ENCODE peak calls at places on chromosomes 7 and 10, in seven cellular contexts. One of them, this sample, is unnamed.

GRCh38 chr7:99267530-99268360 is 4.9 kb upstream of the MYH16 start:
- DNase-seq in AML-193: no peak
- DNase-seq in CD4-positive, CD25-positive, alpha-beta regulatory T cell: no peak
- DNase-seq in NCI-H2081: no peak
- DNase-seq in naive thymus-derived CD8-positive, alpha-beta T cell: no peak
- DNase-seq in activated naive CD8-positive, alpha-beta T cell treated with anti-CD3 and anti-CD28 coated beads, Interleukin-2, amount 10 ng/mL, durations not matched to agents 7 days and 5 days: no peak
- DNase-seq in cardiac muscle cell: peak
- DNase-seq in this sample: no peak

GRCh38 chr10:70652761-70653657 is 19.3 kb upstream of the ADAMTS14 start:
- DNase-seq in AML-193: no peak
- DNase-seq in CD4-positive, CD25-positive, alpha-beta regulatory T cell: no peak
- DNase-seq in NCI-H2081: no peak
- DNase-seq in naive thymus-derived CD8-positive, alpha-beta T cell: no peak
- DNase-seq in activated naive CD8-positive, alpha-beta T cell treated with anti-CD3 and anti-CD28 coated beads, Interleukin-2, amount 10 ng/mL, durations not matched to agents 7 days and 5 days: no peak
- DNase-seq in cardiac muscle cell: peak
- DNase-seq in this sample: no peak

GRCh38 chr10:71946700-71947099 is 17.5 kb upstream of the CHST3 start:
- DNase-seq in AML-193: no peak
- DNase-seq in CD4-positive, CD25-positive, alpha-beta regulatory T cell: no peak
- DNase-seq in NCI-H2081: no peak
- DNase-seq in naive thymus-derived CD8-positive, alpha-beta T cell: no peak
- DNase-seq in activated naive CD8-positive, alpha-beta T cell treated with anti-CD3 and anti-CD28 coated beads, Interleukin-2, amount 10 ng/mL, durations not matched to agents 7 days and 5 days: no peak
- DNase-seq in cardiac muscle cell: no peak
- DNase-seq in this sample: no peak

GRCh38 chr10:88221616-88222015 is 358.2 kb downstream of the PTEN start:
- DNase-seq in AML-193: no peak
- DNase-seq in CD4-positive, CD25-positive, alpha-beta regulatory T cell: no peak
- DNase-seq in NCI-H2081: no peak
- DNase-seq in naive thymus-derived CD8-positive, alpha-beta T cell: no peak
- DNase-seq in activated naive CD8-positive, alpha-beta T cell treated with anti-CD3 and anti-CD28 coated beads, Interleukin-2, amount 10 ng/mL, durations not matched to agents 7 days and 5 days: no peak
- DNase-seq in cardiac muscle cell: no peak
- DNase-seq in this sample: no peak

GRCh38 chr10:80122110-80122710 is 10.3 kb upstream of the PLAC9 start:
- DNase-seq in AML-193: no peak
- DNase-seq in CD4-positive, CD25-positive, alpha-beta regulatory T cell: no peak
- DNase-seq in NCI-H2081: no peak
- DNase-seq in naive thymus-derived CD8-positive, alpha-beta T cell: no peak
- DNase-seq in activated naive CD8-positive, alpha-beta T cell treated with anti-CD3 and anti-CD28 coated beads, Interleukin-2, amount 10 ng/mL, durations not matched to agents 7 days and 5 days: no peak
- DNase-seq in cardiac muscle cell: no peak
- DNase-seq in this sample: no peak

GRCh38 chr10:128268015-128268722 is 141.9 kb upstream of the MKI67 start:
- DNase-seq in AML-193: peak
- DNase-seq in CD4-positive, CD25-positive, alpha-beta regulatory T cell: no peak
- DNase-seq in NCI-H2081: no peak
- DNase-seq in naive thymus-derived CD8-positive, alpha-beta T cell: no peak
- DNase-seq in activated naive CD8-positive, alpha-beta T cell treated with anti-CD3 and anti-CD28 coated beads, Interleukin-2, amount 10 ng/mL, durations not matched to agents 7 days and 5 days: no peak
- DNase-seq in cardiac muscle cell: peak
- DNase-seq in this sample: no peak

GRCh38 chr7:129664029-129665012 is 52.8 kb downstream of the NRF1 start:
- DNase-seq in AML-193: peak
- DNase-seq in CD4-positive, CD25-positive, alpha-beta regulatory T cell: peak
- DNase-seq in NCI-H2081: peak
- DNase-seq in naive thymus-derived CD8-positive, alpha-beta T cell: no peak
- DNase-seq in activated naive CD8-positive, alpha-beta T cell treated with anti-CD3 and anti-CD28 coated beads, Interleukin-2, amount 10 ng/mL, durations not matched to agents 7 days and 5 days: no peak
- DNase-seq in cardiac muscle cell: peak
- DNase-seq in this sample: no peak

GRCh38 chr7:4751398-4751947 is 23.9 kb upstream of the AP5Z1 start:
- DNase-seq in AML-193: no peak
- DNase-seq in CD4-positive, CD25-positive, alpha-beta regulatory T cell: no peak
- DNase-seq in NCI-H2081: no peak
- DNase-seq in naive thymus-derived CD8-positive, alpha-beta T cell: no peak
- DNase-seq in activated naive CD8-positive, alpha-beta T cell treated with anti-CD3 and anti-CD28 coated beads, Interleukin-2, amount 10 ng/mL, durations not matched to agents 7 days and 5 days: no peak
- DNase-seq in cardiac muscle cell: peak
- DNase-seq in this sample: no peak

GRCh38 chr10:86936661-86937501 is 20.5 kb downstream of the MMRN2 start:
- DNase-seq in AML-193: no peak
- DNase-seq in CD4-positive, CD25-positive, alpha-beta regulatory T cell: no peak
- DNase-seq in NCI-H2081: no peak
- DNase-seq in naive thymus-derived CD8-positive, alpha-beta T cell: no peak
- DNase-seq in activated naive CD8-positive, alpha-beta T cell treated with anti-CD3 and anti-CD28 coated beads, Interleukin-2, amount 10 ng/mL, durations not matched to agents 7 days and 5 days: no peak
- DNase-seq in cardiac muscle cell: peak
- DNase-seq in this sample: no peak

GRCh38 chr7:125423444-125424155 is 494.0 kb upstream of the POT1 start:
- DNase-seq in AML-193: peak
- DNase-seq in CD4-positive, CD25-positive, alpha-beta regulatory T cell: no peak
- DNase-seq in NCI-H2081: no peak
- DNase-seq in naive thymus-derived CD8-positive, alpha-beta T cell: no peak
- DNase-seq in activated naive CD8-positive, alpha-beta T cell treated with anti-CD3 and anti-CD28 coated beads, Interleukin-2, amount 10 ng/mL, durations not matched to agents 7 days and 5 days: no peak
- DNase-seq in cardiac muscle cell: peak
- DNase-seq in this sample: no peak

GRCh38 chr10:116796910-116797513 is 52.3 kb upstream of the ENO4 start:
- DNase-seq in AML-193: peak
- DNase-seq in CD4-positive, CD25-positive, alpha-beta regulatory T cell: peak
- DNase-seq in NCI-H2081: peak
- DNase-seq in naive thymus-derived CD8-positive, alpha-beta T cell: peak
- DNase-seq in activated naive CD8-positive, alpha-beta T cell treated with anti-CD3 and anti-CD28 coated beads, Interleukin-2, amount 10 ng/mL, durations not matched to agents 7 days and 5 days: peak
- DNase-seq in cardiac muscle cell: peak
- DNase-seq in this sample: peak

GRCh38 chr7:121328508-121329459 is at the start of gene WNT16:
- DNase-seq in AML-193: no peak
- DNase-seq in CD4-positive, CD25-positive, alpha-beta regulatory T cell: no peak
- DNase-seq in NCI-H2081: no peak
- DNase-seq in naive thymus-derived CD8-positive, alpha-beta T cell: no peak
- DNase-seq in activated naive CD8-positive, alpha-beta T cell treated with anti-CD3 and anti-CD28 coated beads, Interleukin-2, amount 10 ng/mL, durations not matched to agents 7 days and 5 days: no peak
- DNase-seq in cardiac muscle cell: no peak
- DNase-seq in this sample: no peak

GRCh38 chr7:98339043-98339442 is 57.6 kb downstream of the BRI3 start:
- DNase-seq in AML-193: no peak
- DNase-seq in CD4-positive, CD25-positive, alpha-beta regulatory T cell: no peak
- DNase-seq in NCI-H2081: no peak
- DNase-seq in naive thymus-derived CD8-positive, alpha-beta T cell: no peak
- DNase-seq in activated naive CD8-positive, alpha-beta T cell treated with anti-CD3 and anti-CD28 coated beads, Interleukin-2, amount 10 ng/mL, durations not matched to agents 7 days and 5 days: no peak
- DNase-seq in cardiac muscle cell: no peak
- DNase-seq in this sample: no peak

GRCh38 chr10:84424731-84425165 is 96.4 kb downstream of the CCSER2 start:
- DNase-seq in AML-193: no peak
- DNase-seq in CD4-positive, CD25-positive, alpha-beta regulatory T cell: no peak
- DNase-seq in NCI-H2081: no peak
- DNase-seq in naive thymus-derived CD8-positive, alpha-beta T cell: no peak
- DNase-seq in activated naive CD8-positive, alpha-beta T cell treated with anti-CD3 and anti-CD28 coated beads, Interleukin-2, amount 10 ng/mL, durations not matched to agents 7 days and 5 days: no peak
- DNase-seq in cardiac muscle cell: peak
- DNase-seq in this sample: no peak

GRCh38 chr7:129729511-129729910 is 118.0 kb downstream of the NRF1 start:
- DNase-seq in AML-193: no peak
- DNase-seq in CD4-positive, CD25-positive, alpha-beta regulatory T cell: no peak
- DNase-seq in NCI-H2081: no peak
- DNase-seq in naive thymus-derived CD8-positive, alpha-beta T cell: no peak
- DNase-seq in activated naive CD8-positive, alpha-beta T cell treated with anti-CD3 and anti-CD28 coated beads, Interleukin-2, amount 10 ng/mL, durations not matched to agents 7 days and 5 days: no peak
- DNase-seq in cardiac muscle cell: no peak
- DNase-seq in this sample: no peak

GRCh38 chr7:4650471-4651047 is 31.5 kb upstream of the FOXK1 start:
- DNase-seq in AML-193: no peak
- DNase-seq in CD4-positive, CD25-positive, alpha-beta regulatory T cell: no peak
- DNase-seq in NCI-H2081: no peak
- DNase-seq in naive thymus-derived CD8-positive, alpha-beta T cell: no peak
- DNase-seq in activated naive CD8-positive, alpha-beta T cell treated with anti-CD3 and anti-CD28 coated beads, Interleukin-2, amount 10 ng/mL, durations not matched to agents 7 days and 5 days: no peak
- DNase-seq in cardiac muscle cell: peak
- DNase-seq in this sample: no peak

GRCh38 chr10:122993797-122994336 is 13.7 kb downstream of the PSTK start:
- DNase-seq in AML-193: no peak
- DNase-seq in CD4-positive, CD25-positive, alpha-beta regulatory T cell: no peak
- DNase-seq in NCI-H2081: no peak
- DNase-seq in naive thymus-derived CD8-positive, alpha-beta T cell: no peak
- DNase-seq in activated naive CD8-positive, alpha-beta T cell treated with anti-CD3 and anti-CD28 coated beads, Interleukin-2, amount 10 ng/mL, durations not matched to agents 7 days and 5 days: no peak
- DNase-seq in cardiac muscle cell: no peak
- DNase-seq in this sample: no peak

GRCh38 chr7:45721949-45722598 is 147.9 kb downstream of the ADCY1 start:
- DNase-seq in AML-193: no peak
- DNase-seq in CD4-positive, CD25-positive, alpha-beta regulatory T cell: no peak
- DNase-seq in NCI-H2081: no peak
- DNase-seq in naive thymus-derived CD8-positive, alpha-beta T cell: no peak
- DNase-seq in activated naive CD8-positive, alpha-beta T cell treated with anti-CD3 and anti-CD28 coated beads, Interleukin-2, amount 10 ng/mL, durations not matched to agents 7 days and 5 days: no peak
- DNase-seq in cardiac muscle cell: no peak
- DNase-seq in this sample: no peak

GRCh38 chr7:46291601-46292150 is 370.6 kb upstream of the IGFBP3 start:
- DNase-seq in AML-193: no peak
- DNase-seq in CD4-positive, CD25-positive, alpha-beta regulatory T cell: no peak
- DNase-seq in NCI-H2081: no peak
- DNase-seq in naive thymus-derived CD8-positive, alpha-beta T cell: no peak
- DNase-seq in activated naive CD8-positive, alpha-beta T cell treated with anti-CD3 and anti-CD28 coated beads, Interleukin-2, amount 10 ng/mL, durations not matched to agents 7 days and 5 days: no peak
- DNase-seq in cardiac muscle cell: peak
- DNase-seq in this sample: no peak

GRCh38 chr10:125102821-125103220 is 57.5 kb downstream of the CTBP2 start:
- DNase-seq in AML-193: no peak
- DNase-seq in CD4-positive, CD25-positive, alpha-beta regulatory T cell: no peak
- DNase-seq in NCI-H2081: no peak
- DNase-seq in naive thymus-derived CD8-positive, alpha-beta T cell: peak
- DNase-seq in activated naive CD8-positive, alpha-beta T cell treated with anti-CD3 and anti-CD28 coated beads, Interleukin-2, amount 10 ng/mL, durations not matched to agents 7 days and 5 days: no peak
- DNase-seq in cardiac muscle cell: no peak
- DNase-seq in this sample: no peak

GRCh38 chr7:42414028-42414427 is 177.0 kb upstream of the GLI3 start:
- DNase-seq in AML-193: no peak
- DNase-seq in CD4-positive, CD25-positive, alpha-beta regulatory T cell: no peak
- DNase-seq in NCI-H2081: no peak
- DNase-seq in naive thymus-derived CD8-positive, alpha-beta T cell: no peak
- DNase-seq in activated naive CD8-positive, alpha-beta T cell treated with anti-CD3 and anti-CD28 coated beads, Interleukin-2, amount 10 ng/mL, durations not matched to agents 7 days and 5 days: no peak
- DNase-seq in cardiac muscle cell: no peak
- DNase-seq in this sample: no peak

GRCh38 chr7:79011921-79012320 is 441.5 kb downstream of the MAGI2 start:
- DNase-seq in AML-193: no peak
- DNase-seq in CD4-positive, CD25-positive, alpha-beta regulatory T cell: no peak
- DNase-seq in NCI-H2081: no peak
- DNase-seq in naive thymus-derived CD8-positive, alpha-beta T cell: no peak
- DNase-seq in activated naive CD8-positive, alpha-beta T cell treated with anti-CD3 and anti-CD28 coated beads, Interleukin-2, amount 10 ng/mL, durations not matched to agents 7 days and 5 days: no peak
- DNase-seq in cardiac muscle cell: no peak
- DNase-seq in this sample: no peak

GRCh38 chr10:102102421-102102820 is 17.7 kb downstream of the LDB1 start:
- DNase-seq in AML-193: no peak
- DNase-seq in CD4-positive, CD25-positive, alpha-beta regulatory T cell: no peak
- DNase-seq in NCI-H2081: no peak
- DNase-seq in naive thymus-derived CD8-positive, alpha-beta T cell: no peak
- DNase-seq in activated naive CD8-positive, alpha-beta T cell treated with anti-CD3 and anti-CD28 coated beads, Interleukin-2, amount 10 ng/mL, durations not matched to agents 7 days and 5 days: no peak
- DNase-seq in cardiac muscle cell: no peak
- DNase-seq in this sample: no peak

GRCh38 chr7:28517206-28517605 is 104.9 kb downstream of the CREB5 start:
- DNase-seq in AML-193: no peak
- DNase-seq in CD4-positive, CD25-positive, alpha-beta regulatory T cell: no peak
- DNase-seq in NCI-H2081: no peak
- DNase-seq in naive thymus-derived CD8-positive, alpha-beta T cell: no peak
- DNase-seq in activated naive CD8-positive, alpha-beta T cell treated with anti-CD3 and anti-CD28 coated beads, Interleukin-2, amount 10 ng/mL, durations not matched to agents 7 days and 5 days: no peak
- DNase-seq in cardiac muscle cell: no peak
- DNase-seq in this sample: no peak

GRCh38 chr10:47040681-47041080 is 129.5 kb downstream of the PTPN20 start:
- DNase-seq in AML-193: no peak
- DNase-seq in CD4-positive, CD25-positive, alpha-beta regulatory T cell: no peak
- DNase-seq in NCI-H2081: no peak
- DNase-seq in naive thymus-derived CD8-positive, alpha-beta T cell: no peak
- DNase-seq in activated naive CD8-positive, alpha-beta T cell treated with anti-CD3 and anti-CD28 coated beads, Interleukin-2, amount 10 ng/mL, durations not matched to agents 7 days and 5 days: no peak
- DNase-seq in cardiac muscle cell: no peak
- DNase-seq in this sample: no peak

GRCh38 chr7:84078415-84078814 is 116.2 kb downstream of the SEMA3A start:
- DNase-seq in AML-193: no peak
- DNase-seq in CD4-positive, CD25-positive, alpha-beta regulatory T cell: no peak
- DNase-seq in NCI-H2081: no peak
- DNase-seq in naive thymus-derived CD8-positive, alpha-beta T cell: no peak
- DNase-seq in activated naive CD8-positive, alpha-beta T cell treated with anti-CD3 and anti-CD28 coated beads, Interleukin-2, amount 10 ng/mL, durations not matched to agents 7 days and 5 days: no peak
- DNase-seq in cardiac muscle cell: no peak
- DNase-seq in this sample: no peak

GRCh38 chr10:14658331-14659122 is 116.2 kb downstream of the FAM107B start:
- DNase-seq in AML-193: no peak
- DNase-seq in CD4-positive, CD25-positive, alpha-beta regulatory T cell: no peak
- DNase-seq in NCI-H2081: no peak
- DNase-seq in naive thymus-derived CD8-positive, alpha-beta T cell: no peak
- DNase-seq in activated naive CD8-positive, alpha-beta T cell treated with anti-CD3 and anti-CD28 coated beads, Interleukin-2, amount 10 ng/mL, durations not matched to agents 7 days and 5 days: no peak
- DNase-seq in cardiac muscle cell: peak
- DNase-seq in this sample: no peak

GRCh38 chr10:615583-616152 is 73.8 kb downstream of the DIP2C start:
- DNase-seq in AML-193: no peak
- DNase-seq in CD4-positive, CD25-positive, alpha-beta regulatory T cell: no peak
- DNase-seq in NCI-H2081: no peak
- DNase-seq in naive thymus-derived CD8-positive, alpha-beta T cell: no peak
- DNase-seq in activated naive CD8-positive, alpha-beta T cell treated with anti-CD3 and anti-CD28 coated beads, Interleukin-2, amount 10 ng/mL, durations not matched to agents 7 days and 5 days: no peak
- DNase-seq in cardiac muscle cell: peak
- DNase-seq in this sample: no peak

GRCh38 chr10:79230563-79231249 is 116.6 kb upstream of the PPIF start:
- DNase-seq in AML-193: no peak
- DNase-seq in CD4-positive, CD25-positive, alpha-beta regulatory T cell: no peak
- DNase-seq in NCI-H2081: no peak
- DNase-seq in naive thymus-derived CD8-positive, alpha-beta T cell: no peak
- DNase-seq in activated naive CD8-positive, alpha-beta T cell treated with anti-CD3 and anti-CD28 coated beads, Interleukin-2, amount 10 ng/mL, durations not matched to agents 7 days and 5 days: no peak
- DNase-seq in cardiac muscle cell: no peak
- DNase-seq in this sample: no peak